ENCODE peak calls at places on chromosome 9, in seven cellular contexts. E is endothelial cell; Z is activated CD4-positive, alpha-beta T cell treated with anti-CD3 and anti-CD28 coated beads for 36 hours; N is frontal cortex; D is GM12878; F is activated T-helper 1 cell treated with Interleukin-2 at 50 U/mL for 16 hours; J is glomerular endothelial cell. Y is an unnamed sample.

GRCh38 chr9:128640626-128641025 is 16.0 kb downstream of the DYNC2I2 start:
- DNase-seq in Z (no peak), F (no peak), D (no peak), J (no peak), N (no peak), E (no peak), Y (no peak)

GRCh38 chr9:19451240-19452087 is 42.7 kb downstream of the ACER2 start:
- DNase-seq in D (peak; percentile 71), J (no peak), E (no peak), N (no peak), F (no peak), Z (no peak), Y (peak; percentile 60)

GRCh38 chr9:91930475-91930874 is 19.6 kb downstream of the ROR2 start:
- DNase-seq in J (no peak), Z (no peak), D (no peak), E (no peak), N (no peak), F (no peak), Y (no peak)

GRCh38 chr9:9973062-9973461 is 639.7 kb downstream of the PTPRD start:
- DNase-seq in F (no peak), Z (no peak), J (no peak), N (no peak), D (no peak), E (no peak), Y (no peak)

GRCh38 chr9:26261503-26262330 is 583.5 kb upstream of the TUSC1 start:
- DNase-seq in F (no peak), J (peak; percentile 81), N (no peak), Z (no peak), D (no peak), E (no peak), Y (no peak)

GRCh38 chr9:26426732-26427131 is 465.9 kb downstream of the CAAP1 start:
- DNase-seq in N (no peak), E (no peak), D (no peak), Z (no peak), F (no peak), J (no peak), Y (no peak)

GRCh38 chr9:127132375-127132774 is 9.9 kb upstream of the ANGPTL2 start:
- DNase-seq in E (no peak), N (no peak), J (no peak), D (no peak), Z (no peak), F (no peak), Y (no peak)

GRCh38 chr9:132582786-132583583 is 579 bp downstream of the BARHL1 start:
- DNase-seq in F (no peak), N (no peak), J (no peak), E (no peak), D (no peak), Z (no peak), Y (no peak)

GRCh38 chr9:28389411-28389810 is 816.1 kb upstream of the C9orf72 start:
- DNase-seq in E (no peak), Z (no peak), D (no peak), F (no peak), J (no peak), N (no peak), Y (no peak)

GRCh38 chr9:24801344-24801743 is 255.6 kb upstream of the IZUMO3 start:
- DNase-seq in J (no peak), F (no peak), N (no peak), E (no peak), D (no peak), Z (no peak), Y (no peak)

GRCh38 chr9:124662561-124662960 is 108.5 kb downstream of the NR6A1 start:
- DNase-seq in D (no peak), Z (no peak), E (no peak), J (no peak), F (no peak), N (no peak), Y (no peak)

GRCh38 chr9:132937463-132937901 is 6.9 kb downstream of the TSC1 start:
- DNase-seq in F (no peak), Z (no peak), E (no peak), J (no peak), N (no peak), D (no peak), Y (no peak)

GRCh38 chr9:125889122-125889523 is 141.9 kb downstream of the PBX3 start:
- DNase-seq in D (no peak), J (no peak), F (no peak), Z (peak; percentile 21), N (no peak), E (peak; percentile 11), Y (peak; percentile 18)

GRCh38 chr9:6096821-6097220 is 81.4 kb upstream of the RANBP6 start:
- DNase-seq in Z (peak; percentile 19), E (no peak), F (no peak), D (no peak), N (no peak), J (no peak), Y (no peak)

GRCh38 chr9:96217756-96218693 is 84.0 kb downstream of the HSD17B3 start:
- DNase-seq in E (peak; percentile 90), J (no peak), Z (peak; percentile 86), F (peak; percentile 50), D (no peak), N (peak; percentile 88), Y (peak; percentile 64)

GRCh38 chr9:133730994-133731715 is 7.0 kb downstream of the SARDH start:
- DNase-seq in N (no peak), D (no peak), F (no peak), E (no peak), J (no peak), Z (no peak), Y (no peak)

GRCh38 chr9:33465596-33466564 is 7.8 kb downstream of the NOL6 start:
- DNase-seq in J (no peak), E (no peak), Z (no peak), F (no peak), N (peak; percentile 2), D (no peak), Y (no peak)

GRCh38 chr9:135948446-135948845 is 12.7 kb downstream of the UBAC1 start:
- DNase-seq in N (no peak), Z (no peak), F (no peak), J (no peak), D (no peak), E (no peak), Y (no peak)

GRCh38 chr9:91714020-91714721 is 235.9 kb downstream of the ROR2 start:
- DNase-seq in N (no peak), E (peak; percentile 67), J (no peak), D (no peak), F (no peak), Z (peak; percentile 45), Y (peak; percentile 74)

GRCh38 chr9:76621011-76621410 is 143.2 kb upstream of the PCA3 start:
- DNase-seq in E (no peak), F (no peak), N (no peak), D (no peak), Z (no peak), J (no peak), Y (no peak)

GRCh38 chr9:125525846-125526619 is 181.0 kb downstream of the MAPKAP1 start:
- DNase-seq in J (no peak), F (no peak), Z (no peak), E (no peak), N (no peak), D (no peak), Y (no peak)

GRCh38 chr9:31608413-31608812 is 776.0 kb upstream of the ACO1 start:
- DNase-seq in N (no peak), E (no peak), F (no peak), Z (no peak), D (no peak), J (no peak), Y (no peak)

GRCh38 chr9:30796806-30797205 is 1587.6 kb upstream of the ACO1 start:
- DNase-seq in F (no peak), E (no peak), J (no peak), Z (no peak), D (no peak), N (no peak), Y (no peak)

GRCh38 chr9:124906966-124907365 is 33.9 kb downstream of the GOLGA1 start:
- DNase-seq in N (no peak), Z (no peak), J (no peak), F (no peak), E (no peak), D (no peak), Y (no peak)

GRCh38 chr9:123046796-123047195 is 13.3 kb downstream of the GPR21 start:
- DNase-seq in N (no peak), Z (no peak), F (no peak), D (no peak), E (no peak), J (no peak), Y (no peak)

GRCh38 chr9:133991964-133992779 is at the start of gene VAV2:
- DNase-seq in E (peak; percentile 62), J (no peak), D (no peak), F (peak; percentile 1), Z (peak; percentile 63), N (peak; percentile 67), Y (peak; percentile 82)

GRCh38 chr9:69425402-69425801 is 100.4 kb downstream of the ENTREP1 start:
- DNase-seq in D (no peak), E (no peak), N (no peak), F (no peak), Z (no peak), J (no peak), Y (no peak)

GRCh38 chr9:108786756-108787663 is 68.8 kb downstream of the ACTL7B start:
- DNase-seq in N (no peak), D (no peak), E (no peak), Z (no peak), F (no peak), J (no peak), Y (no peak)

GRCh38 chr9:133529457-133529856 is 4.7 kb upstream of the MYMK start:
- DNase-seq in Z (no peak), N (no peak), J (no peak), E (no peak), D (no peak), F (no peak), Y (no peak)

GRCh38 chr9:137277329-137278041 is at the start of gene TOR4A:
- DNase-seq in Z (peak; percentile 69), J (no peak), N (peak; percentile 75), D (peak; percentile 42), E (peak; percentile 86), F (no peak), Y (peak; percentile 85)

GRCh38 chr9:135660407-135660806 is 2.7 kb upstream of the LCN9 start:
- DNase-seq in Z (no peak), J (no peak), F (no peak), E (no peak), D (no peak), N (no peak), Y (no peak)

GRCh38 chr9:118962426-118962825 is 406.8 kb downstream of the BRINP1 start:
- DNase-seq in F (no peak), N (no peak), E (no peak), D (no peak), Z (no peak), J (no peak), Y (no peak)

GRCh38 chr9:97385626-97386264 is 26.2 kb upstream of the TDRD7 start:
- DNase-seq in J (no peak), N (no peak), D (no peak), F (no peak), Z (no peak), E (no peak), Y (no peak)

GRCh38 chr9:69877852-69878507 is 57.4 kb downstream of the CFAP95 start:
- DNase-seq in Z (no peak), D (no peak), N (no peak), E (peak; percentile 8), J (no peak), F (no peak), Y (no peak)

GRCh38 chr9:21968331-21969010 is 25.7 kb downstream of the CDKN2A start:
- DNase-seq in D (no peak), F (no peak), J (no peak), Z (peak; percentile 12), E (peak; percentile 51), N (no peak), Y (no peak)

GRCh38 chr9:109110326-109111014 is 9.3 kb downstream of the TMEM245 start:
- DNase-seq in D (no peak), Z (no peak), J (no peak), N (no peak), F (no peak), E (no peak), Y (peak; percentile 25)

GRCh38 chr9:115117999-115118470 is at the start of gene TNC:
- DNase-seq in F (no peak), E (peak; percentile 26), J (no peak), Z (no peak), D (no peak), N (no peak), Y (no peak)

GRCh38 chr9:20558609-20559016 is 63.7 kb downstream of the MLLT3 start:
- DNase-seq in Z (peak; percentile 61), F (no peak), D (no peak), J (no peak), E (no peak), N (no peak), Y (no peak)

Y was measured in GM06990.